ENCODE peak calls at places on chromosomes 7 and 10, in six cellular contexts. One of them, this sample, is unnamed.

GRCh38 chr7:45897042-45897690 is 8.9 kb downstream of the IGFBP1 start:
- DNase-seq in HCT116: no peak
- DNase-seq in GM23338: no peak
- DNase-seq in transverse colon: no peak
- DNase-seq in breast epithelium: no peak
- DNase-seq in GM12892: no peak
- DNase-seq in this sample: no peak

GRCh38 chr7:101154693-101155102 is 422 bp downstream of the AP1S1 start:
- DNase-seq in HCT116: no peak
- DNase-seq in GM23338: peak
- DNase-seq in transverse colon: peak
- DNase-seq in breast epithelium: no peak
- DNase-seq in GM12892: no peak
- DNase-seq in this sample: no peak

GRCh38 chr7:36192050-36192824 is 39.2 kb downstream of the EEPD1 start:
- DNase-seq in HCT116: no peak
- DNase-seq in GM23338: no peak
- DNase-seq in transverse colon: no peak
- DNase-seq in breast epithelium: no peak
- DNase-seq in GM12892: no peak
- DNase-seq in this sample: peak

GRCh38 chr7:80475383-80475782 is 36.5 kb downstream of the GNAT3 start:
- DNase-seq in HCT116: no peak
- DNase-seq in GM23338: no peak
- DNase-seq in transverse colon: no peak
- DNase-seq in breast epithelium: no peak
- DNase-seq in GM12892: no peak
- DNase-seq in this sample: no peak

GRCh38 chr7:82599910-82600309 is 156.3 kb upstream of the CACNA2D1 start:
- DNase-seq in HCT116: no peak
- DNase-seq in GM23338: no peak
- DNase-seq in transverse colon: no peak
- DNase-seq in breast epithelium: no peak
- DNase-seq in GM12892: no peak
- DNase-seq in this sample: no peak

GRCh38 chr10:124119216-124119615 is 25.8 kb upstream of the CHST15 start:
- DNase-seq in HCT116: no peak
- DNase-seq in GM23338: no peak
- DNase-seq in transverse colon: no peak
- DNase-seq in breast epithelium: no peak
- DNase-seq in GM12892: no peak
- DNase-seq in this sample: no peak

GRCh38 chr10:44890721-44891550 is 20.2 kb upstream of the TMEM72 start:
- DNase-seq in HCT116: no peak
- DNase-seq in GM23338: no peak
- DNase-seq in transverse colon: peak
- DNase-seq in breast epithelium: no peak
- DNase-seq in GM12892: no peak
- DNase-seq in this sample: no peak

GRCh38 chr10:45404087-45404769 is 30.2 kb downstream of the ALOX5 start:
- DNase-seq in HCT116: no peak
- DNase-seq in GM23338: no peak
- DNase-seq in transverse colon: no peak
- DNase-seq in breast epithelium: no peak
- DNase-seq in GM12892: no peak
- DNase-seq in this sample: peak

GRCh38 chr7:16318989-16319915 is 102.1 kb downstream of the CRPPA start:
- DNase-seq in HCT116: peak
- DNase-seq in GM23338: no peak
- DNase-seq in transverse colon: no peak
- DNase-seq in breast epithelium: no peak
- DNase-seq in GM12892: no peak
- DNase-seq in this sample: no peak

GRCh38 chr7:99120503-99120902 is 23.4 kb downstream of the SMURF1 start:
- DNase-seq in HCT116: no peak
- DNase-seq in GM23338: no peak
- DNase-seq in transverse colon: no peak
- DNase-seq in breast epithelium: no peak
- DNase-seq in GM12892: no peak
- DNase-seq in this sample: no peak

GRCh38 chr7:98981701-98982100 is 103.4 kb downstream of the TRRAP start:
- DNase-seq in HCT116: no peak
- DNase-seq in GM23338: no peak
- DNase-seq in transverse colon: no peak
- DNase-seq in breast epithelium: no peak
- DNase-seq in GM12892: no peak
- DNase-seq in this sample: peak

GRCh38 chr7:27843584-27844305 is 103.8 kb downstream of the TAX1BP1 start:
- DNase-seq in HCT116: no peak
- DNase-seq in GM23338: no peak
- DNase-seq in transverse colon: no peak
- DNase-seq in breast epithelium: no peak
- DNase-seq in GM12892: no peak
- DNase-seq in this sample: no peak

GRCh38 chr10:96711048-96711713 is 9.1 kb downstream of the PIK3AP1 start:
- DNase-seq in HCT116: no peak
- DNase-seq in GM23338: no peak
- DNase-seq in transverse colon: no peak
- DNase-seq in breast epithelium: no peak
- DNase-seq in GM12892: no peak
- DNase-seq in this sample: no peak

GRCh38 chr10:32139223-32140073 is 83.2 kb upstream of the KIF5B start:
- DNase-seq in HCT116: peak
- DNase-seq in GM23338: peak
- DNase-seq in transverse colon: peak
- DNase-seq in breast epithelium: peak
- DNase-seq in GM12892: no peak
- DNase-seq in this sample: peak

GRCh38 chr10:98045785-98046389 is 15.5 kb upstream of the CRTAC1 start:
- DNase-seq in HCT116: peak
- DNase-seq in GM23338: peak
- DNase-seq in transverse colon: peak
- DNase-seq in breast epithelium: no peak
- DNase-seq in GM12892: no peak
- DNase-seq in this sample: peak

GRCh38 chr7:92639213-92639896 is 49.2 kb upstream of the FAM133B start:
- DNase-seq in HCT116: no peak
- DNase-seq in GM23338: no peak
- DNase-seq in transverse colon: no peak
- DNase-seq in breast epithelium: no peak
- DNase-seq in GM12892: no peak
- DNase-seq in this sample: no peak

GRCh38 chr7:104814126-104814525 is 199.9 kb upstream of the KMT2E start:
- DNase-seq in HCT116: no peak
- DNase-seq in GM23338: no peak
- DNase-seq in transverse colon: no peak
- DNase-seq in breast epithelium: no peak
- DNase-seq in GM12892: no peak
- DNase-seq in this sample: no peak

GRCh38 chr10:3068968-3069737 is 1.8 kb downstream of the PFKP start:
- DNase-seq in HCT116: no peak
- DNase-seq in GM23338: peak
- DNase-seq in transverse colon: peak
- DNase-seq in breast epithelium: no peak
- DNase-seq in GM12892: peak
- DNase-seq in this sample: no peak

GRCh38 chr7:44244282-44244681 is 43.5 kb downstream of the YKT6 start:
- DNase-seq in HCT116: no peak
- DNase-seq in GM23338: peak
- DNase-seq in transverse colon: no peak
- DNase-seq in breast epithelium: no peak
- DNase-seq in GM12892: peak
- DNase-seq in this sample: no peak

GRCh38 chr10:17737021-17737965 is 14.7 kb upstream of the TMEM236 start:
- DNase-seq in HCT116: no peak
- DNase-seq in GM23338: peak
- DNase-seq in transverse colon: no peak
- DNase-seq in breast epithelium: no peak
- DNase-seq in GM12892: no peak
- DNase-seq in this sample: no peak

DNA sequence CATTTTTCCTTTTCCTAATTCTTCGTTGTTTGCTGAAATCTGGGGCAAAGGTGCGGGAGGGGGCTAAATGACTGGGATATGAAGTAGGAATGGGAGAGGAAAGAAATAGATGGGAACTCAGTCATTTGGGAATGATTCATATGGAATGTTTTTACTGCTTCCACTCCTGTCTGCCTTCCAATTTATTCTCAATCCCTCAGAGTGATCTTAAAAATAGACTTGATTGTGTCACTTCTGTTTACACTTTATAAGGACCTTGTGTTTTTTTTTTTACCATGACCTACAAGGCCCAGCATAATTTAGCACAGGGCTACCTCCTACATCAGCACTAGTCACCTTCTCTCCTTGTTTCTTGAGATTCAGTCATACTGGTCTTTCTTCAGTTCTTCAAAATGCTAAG is 97.9 kb downstream of the PTEN start:
- DNase-seq in HCT116: no peak
- DNase-seq in GM23338: no peak
- DNase-seq in transverse colon: no peak
- DNase-seq in breast epithelium: no peak
- DNase-seq in GM12892: no peak
- DNase-seq in this sample: no peak
- TF ChIP-seq POLR2AphosphoS5 in HCT116: no peak
- TF ChIP-seq POLR2AphosphoS5 in GM23338: no peak
- TF ChIP-seq POLR2AphosphoS5 in transverse colon: no peak
- TF ChIP-seq POLR2AphosphoS5 in breast epithelium: no peak
- TF ChIP-seq POLR2AphosphoS5 in GM12892: no peak
- TF ChIP-seq POLR2AphosphoS5 in this sample: no peak

GRCh38 chr7:75878312-75878768 is 494 bp upstream of the RHBDD2 start:
- DNase-seq in HCT116: no peak
- DNase-seq in GM23338: no peak
- DNase-seq in transverse colon: no peak
- DNase-seq in breast epithelium: no peak
- DNase-seq in GM12892: no peak
- DNase-seq in this sample: no peak
- TF ChIP-seq POLR2AphosphoS5 in HCT116: no peak
- TF ChIP-seq POLR2AphosphoS5 in GM23338: no peak
- TF ChIP-seq POLR2AphosphoS5 in transverse colon: no peak
- TF ChIP-seq POLR2AphosphoS5 in breast epithelium: no peak
- TF ChIP-seq POLR2AphosphoS5 in GM12892: no peak
- TF ChIP-seq POLR2AphosphoS5 in this sample: no peak

GRCh38 chr7:37832194-37832593 is 16.2 kb upstream of the NME8 start:
- DNase-seq in HCT116: no peak
- DNase-seq in GM23338: no peak
- DNase-seq in transverse colon: peak
- DNase-seq in breast epithelium: peak
- DNase-seq in GM12892: no peak
- DNase-seq in this sample: peak
- TF ChIP-seq POLR2AphosphoS5 in HCT116: no peak
- TF ChIP-seq POLR2AphosphoS5 in GM23338: no peak
- TF ChIP-seq POLR2AphosphoS5 in transverse colon: no peak
- TF ChIP-seq POLR2AphosphoS5 in breast epithelium: no peak
- TF ChIP-seq POLR2AphosphoS5 in GM12892: no peak
- TF ChIP-seq POLR2AphosphoS5 in this sample: no peak

GRCh38 chr10:36183726-36184125 is 541.6 kb upstream of the FZD8 start:
- DNase-seq in HCT116: no peak
- DNase-seq in GM23338: no peak
- DNase-seq in transverse colon: no peak
- DNase-seq in breast epithelium: no peak
- DNase-seq in GM12892: no peak
- DNase-seq in this sample: no peak

GRCh38 chr10:36183056-36183455 is 541.0 kb upstream of the FZD8 start:
- DNase-seq in HCT116: no peak
- DNase-seq in GM23338: no peak
- DNase-seq in transverse colon: no peak
- DNase-seq in breast epithelium: no peak
- DNase-seq in GM12892: no peak
- DNase-seq in this sample: no peak

GRCh38 chr10:36182059-36182654 is 540.1 kb upstream of the FZD8 start:
- DNase-seq in HCT116: no peak
- DNase-seq in GM23338: no peak
- DNase-seq in transverse colon: no peak
- DNase-seq in breast epithelium: no peak
- DNase-seq in GM12892: no peak
- DNase-seq in this sample: no peak

GRCh38 chr10:36178616-36179015 is 536.5 kb upstream of the FZD8 start:
- DNase-seq in HCT116: no peak
- DNase-seq in GM23338: no peak
- DNase-seq in transverse colon: no peak
- DNase-seq in breast epithelium: no peak
- DNase-seq in GM12892: no peak
- DNase-seq in this sample: no peak

GRCh38 chr10:36181421-36181820 is 539.3 kb upstream of the FZD8 start:
- DNase-seq in HCT116: no peak
- DNase-seq in GM23338: no peak
- DNase-seq in transverse colon: no peak
- DNase-seq in breast epithelium: no peak
- DNase-seq in GM12892: no peak
- DNase-seq in this sample: no peak
- TF ChIP-seq POLR2AphosphoS5 in HCT116: no peak
- TF ChIP-seq POLR2AphosphoS5 in GM23338: no peak
- TF ChIP-seq POLR2AphosphoS5 in transverse colon: no peak
- TF ChIP-seq POLR2AphosphoS5 in breast epithelium: no peak
- TF ChIP-seq POLR2AphosphoS5 in GM12892: no peak
- TF ChIP-seq POLR2AphosphoS5 in this sample: no peak

GRCh38 chr7:129827467-129827990 is 125.2 kb downstream of the UBE2H start:
- DNase-seq in HCT116: no peak
- DNase-seq in GM23338: no peak
- DNase-seq in transverse colon: no peak
- DNase-seq in breast epithelium: no peak
- DNase-seq in GM12892: no peak
- DNase-seq in this sample: no peak

GRCh38 chr7:129828078-129828762 is 124.5 kb downstream of the UBE2H start:
- DNase-seq in HCT116: no peak
- DNase-seq in GM23338: no peak
- DNase-seq in transverse colon: no peak
- DNase-seq in breast epithelium: no peak
- DNase-seq in GM12892: no peak
- DNase-seq in this sample: no peak

GRCh38 chr7:129824291-129825004 is 128.3 kb downstream of the UBE2H start:
- DNase-seq in HCT116: no peak
- DNase-seq in GM23338: no peak
- DNase-seq in transverse colon: no peak
- DNase-seq in breast epithelium: no peak
- DNase-seq in GM12892: no peak
- DNase-seq in this sample: no peak

GRCh38 chr7:129825554-129826267 is 127.0 kb downstream of the UBE2H start:
- DNase-seq in HCT116: peak
- DNase-seq in GM23338: peak
- DNase-seq in transverse colon: peak
- DNase-seq in breast epithelium: peak
- DNase-seq in GM12892: peak
- DNase-seq in this sample: peak

GRCh38 chr7:129825005-129825553 is 127.7 kb downstream of the UBE2H start:
- DNase-seq in HCT116: peak
- DNase-seq in GM23338: peak
- DNase-seq in transverse colon: peak
- DNase-seq in breast epithelium: peak
- DNase-seq in GM12892: peak
- DNase-seq in this sample: peak
- TF ChIP-seq POLR2AphosphoS5 in HCT116: peak
- TF ChIP-seq POLR2AphosphoS5 in GM23338: peak
- TF ChIP-seq POLR2AphosphoS5 in transverse colon: no peak
- TF ChIP-seq POLR2AphosphoS5 in breast epithelium: no peak
- TF ChIP-seq POLR2AphosphoS5 in GM12892: no peak
- TF ChIP-seq POLR2AphosphoS5 in this sample: no peak

DNA sequence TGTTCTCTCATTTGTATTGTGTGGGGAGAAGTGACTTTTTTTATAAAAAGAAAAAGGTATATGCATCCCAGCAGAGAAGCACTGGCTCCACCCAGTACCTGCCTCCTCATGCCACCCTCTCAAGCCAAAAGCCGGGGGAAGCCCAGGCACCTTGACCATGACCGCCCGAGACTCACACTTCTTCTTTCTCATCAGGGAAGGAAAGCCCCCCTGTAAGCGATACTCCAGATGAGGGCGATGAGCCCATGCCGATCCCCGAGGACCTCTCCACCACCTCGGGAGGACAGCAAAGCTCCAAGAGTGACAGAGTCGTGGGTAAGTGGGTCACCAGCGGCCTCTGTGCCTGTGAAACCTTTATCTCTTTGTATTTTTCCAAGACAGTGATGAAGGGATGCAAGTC is 22.9 kb downstream of the IKZF1 start:
- DNase-seq in HCT116: no peak
- DNase-seq in GM23338: no peak
- DNase-seq in transverse colon: no peak
- DNase-seq in breast epithelium: no peak
- DNase-seq in GM12892: no peak
- DNase-seq in this sample: no peak
- TF ChIP-seq POLR2AphosphoS5 in HCT116: no peak
- TF ChIP-seq POLR2AphosphoS5 in GM23338: no peak
- TF ChIP-seq POLR2AphosphoS5 in transverse colon: no peak
- TF ChIP-seq POLR2AphosphoS5 in breast epithelium: no peak
- TF ChIP-seq POLR2AphosphoS5 in GM12892: no peak
- TF ChIP-seq POLR2AphosphoS5 in this sample: no peak